ENCODE peak calls at places on chromosome 21, in four cellular contexts. S is naive thymus-derived CD4-positive, alpha-beta T cell; W is uterus; Y is fibroblast of lung. C is an unnamed sample. For H3K9me3, the result is how much of the 10 kb centered on the place peaks cover.

GRCh38 chr21:32412998-32413504 is 545 bp downstream of the EVA1C start:
- DNase-seq in S (peak), W (peak), Y (peak), C (peak)

GRCh38 chr21:42593007-42593814 is 60.2 kb upstream of the PDE9A start:
- DNase-seq in S (peak), W (peak), Y (peak), C (peak)

GRCh38 chr21:37561941-37562919 is 195.7 kb downstream of the DYRK1A start:
- DNase-seq in S (no peak), W (no peak), Y (no peak), C (no peak)

GRCh38 chr21:16945580-16945979 is 567.3 kb upstream of the CXADR start:
- DNase-seq in S (no peak), W (no peak), Y (no peak), C (no peak)

GRCh38 chr21:41597811-41598231 is 89.9 kb upstream of the TMPRSS2 start:
- DNase-seq in S (no peak), W (no peak), Y (no peak), C (no peak)

GRCh38 chr21:28317177-28317950 is 675.3 kb downstream of the LTN1 start:
- DNase-seq in S (no peak), W (no peak), Y (peak), C (no peak)

GRCh38 chr21:42412636-42412933 is 8.9 kb downstream of the UBASH3A start:
- DNase-seq in S (no peak), W (no peak), Y (no peak), C (no peak)

GRCh38 chr21:41029573-41029972 is 138.4 kb upstream of the BACE2 start:
- DNase-seq in S (no peak), W (no peak), Y (no peak), C (no peak)

GRCh38 chr21:45972353-45972715 is 9.2 kb upstream of the COL6A1 start:
- DNase-seq in S (no peak), W (peak), Y (peak), C (no peak)

GRCh38 chr21:30482130-30482529 is 2.0 kb upstream of the KRTAP19-1 start:
- DNase-seq in S (no peak), W (no peak), Y (no peak), C (no peak)

GRCh38 chr21:30478015-30478414 is 2.2 kb downstream of the KRTAP19-1 start:
- DNase-seq in S (no peak), W (no peak), Y (no peak), C (no peak)

GRCh38 chr21:30479259-30479658 is 908 bp downstream of the KRTAP19-1 start:
- DNase-seq in S (no peak), W (no peak), Y (no peak), C (no peak)

GRCh38 chr21:30480145-30480544 is at the start of gene KRTAP19-1:
- DNase-seq in S (no peak), W (no peak), Y (no peak), C (no peak)
- H3K9me3 ChIP-seq in S (under half), W (under half), Y (under half), C (under half)

GRCh38 chr21:26759731-26760130 is 85.5 kb downstream of the ADAMTS1 start:
- DNase-seq in S (no peak), W (no peak), Y (no peak), C (no peak)

GRCh38 chr21:26761174-26761915 is 83.9 kb downstream of the ADAMTS1 start:
- DNase-seq in S (no peak), W (no peak), Y (no peak), C (no peak)

GRCh38 chr21:26756491-26757159 is 88.6 kb downstream of the ADAMTS1 start:
- DNase-seq in S (no peak), W (no peak), Y (no peak), C (no peak)

GRCh38 chr21:26754853-26755252 is 90.4 kb downstream of the ADAMTS1 start:
- DNase-seq in S (no peak), W (no peak), Y (no peak), C (no peak)

DNA sequence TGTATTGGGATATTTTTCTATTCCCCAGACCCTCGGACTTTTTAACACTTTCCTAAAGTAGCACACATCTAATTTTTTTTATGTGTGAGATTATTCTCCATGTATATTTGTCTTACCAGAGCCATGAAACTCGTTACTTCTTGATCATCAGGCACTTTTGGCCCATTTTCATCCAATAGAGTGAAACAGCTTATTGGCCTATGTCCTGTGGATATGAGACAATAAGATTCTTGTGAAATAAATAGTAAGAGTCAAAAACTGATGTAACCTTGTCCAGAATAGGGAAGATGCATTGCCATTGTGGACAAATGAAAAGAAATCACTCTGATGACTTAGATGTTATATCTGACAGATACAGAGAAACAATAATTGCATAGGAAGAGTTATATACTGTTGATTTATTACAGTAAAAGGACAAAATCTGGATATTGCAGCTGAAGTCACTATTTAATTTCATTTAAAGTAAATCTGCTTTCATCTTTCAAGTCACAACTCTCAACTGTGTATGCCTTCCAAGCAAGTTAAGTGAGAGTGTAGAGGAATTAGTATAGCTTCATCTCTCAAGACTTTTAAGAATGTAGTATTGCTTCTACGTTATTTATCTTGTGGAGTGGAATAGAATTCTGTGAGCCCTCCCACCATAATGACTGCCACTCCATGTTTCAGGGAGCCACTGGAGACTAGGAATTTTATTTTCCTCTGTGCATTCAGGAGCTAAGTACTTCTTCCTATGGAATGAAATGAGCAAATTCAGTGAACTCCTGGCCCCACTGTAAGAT is 86.9 kb downstream of the ADAMTS1 start:
- DNase-seq in S (no peak), W (no peak), Y (no peak), C (no peak)
- H3K9me3 ChIP-seq in S (under half), W (under half), Y (under half), C (under half)

GRCh38 chr21:29854795-29855194 is 85.0 kb downstream of the GRIK1 start:
- DNase-seq in S (no peak), W (no peak), Y (no peak), C (no peak)
- H3K9me3 ChIP-seq in S (under half), W (under half), Y (under half), C (under half)

DNA sequence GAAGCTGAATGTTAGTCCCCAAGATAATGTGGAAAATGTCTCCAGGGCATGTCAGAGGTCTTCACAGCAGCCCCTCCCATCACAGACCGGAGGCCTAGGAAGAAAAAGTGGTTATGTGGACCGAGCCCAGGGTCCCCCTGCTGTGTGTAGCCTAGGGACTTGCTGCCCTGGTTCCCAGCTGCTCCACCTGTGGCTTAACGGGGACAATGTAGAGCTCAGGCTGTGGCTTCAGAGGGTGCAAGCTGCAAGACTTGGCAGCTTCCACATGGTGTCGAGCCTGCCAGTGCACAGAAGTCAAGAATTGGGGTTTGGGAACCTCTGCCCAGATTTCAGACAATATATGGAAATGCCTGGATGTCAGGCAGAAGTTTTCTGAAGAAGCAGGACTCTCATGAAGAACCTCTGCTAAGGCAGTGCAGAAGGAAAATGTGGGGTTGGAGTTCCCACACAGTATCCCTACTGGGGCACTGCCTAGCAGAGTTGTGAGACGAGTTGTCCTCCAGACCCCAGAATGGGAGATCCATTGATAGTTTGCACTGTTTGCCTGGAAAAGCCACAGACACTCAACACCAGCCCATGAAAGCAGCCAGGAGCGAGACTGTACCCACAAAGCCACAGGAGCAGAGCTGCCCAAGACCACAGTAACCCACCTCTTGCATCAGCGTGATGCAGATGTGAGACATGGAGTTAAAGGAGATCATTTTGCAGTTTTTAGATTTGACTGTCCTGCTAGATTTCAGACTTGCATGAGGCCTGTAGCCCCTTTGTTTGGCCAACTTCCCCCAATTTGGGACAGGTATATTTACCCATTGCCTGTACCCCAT is 204.9 kb downstream of the MRPL39 start:
- DNase-seq in S (no peak), W (no peak), Y (no peak), C (no peak)
- H3K9me3 ChIP-seq in S (under half), W (under half), Y (under half), C (under half)

GRCh38 chr21:20013851-20014250 is 984.4 kb upstream of the NCAM2 start:
- DNase-seq in S (no peak), W (no peak), Y (no peak), C (no peak)
- H3K9me3 ChIP-seq in S (under half), W (under half), Y (under half), C (under half)

GRCh38 chr21:44509539-44509938 is 30.5 kb downstream of the KRTAP10-1 start:
- DNase-seq in S (no peak), W (no peak), Y (no peak), C (no peak)
- H3K9me3 ChIP-seq in S (under half), W (under half), Y (under half), C (under half)

GRCh38 chr21:7951854-7952519 is 2569.4 kb upstream of the TPTE start:
- DNase-seq in S (no peak), W (no peak), Y (no peak), C (no peak)
- H3K9me3 ChIP-seq in S (under half), W (under half), Y (under half), C (half or more)

C was measured in T-helper 17 cell.